ENCODE peak calls at places on chromosomes 7 and 10, in six cellular contexts. H is GM23338, V is PC-3, N is neural progenitor cell, O is GM23248, T is SK-N-SH. W is an unnamed sample. For H3F3A, the result is how much of the 10 kb centered on the place peaks cover.

GRCh38 chr10:97731346-97732051 is 5.4 kb upstream of the ZFYVE27 start:
- DNase-seq in H (peak), V (peak), N (peak), O (peak), T (peak), W (peak)

GRCh38 chr10:10658157-10658556 is 359.5 kb upstream of the CELF2 start:
- DNase-seq in H (no peak), V (no peak), N (no peak), O (peak), T (no peak), W (no peak)

GRCh38 chr7:28790467-28790866 is 167.7 kb downstream of the TRIL start:
- DNase-seq in H (no peak), V (no peak), N (no peak), O (peak), T (no peak), W (no peak)

GRCh38 chr10:68332259-68333057 is at the start of gene PBLD:
- DNase-seq in H (peak), V (peak), N (peak), O (peak), T (peak), W (peak)

GRCh38 chr7:38310601-38311057 is 37.2 kb upstream of the TARP start:
- DNase-seq in H (no peak), V (no peak), N (no peak), O (no peak), T (peak), W (no peak)

GRCh38 chr7:30556854-30557644 is 37.6 kb upstream of the GARS1 start:
- DNase-seq in H (peak), V (peak), N (peak), O (no peak), T (no peak), W (no peak)

GRCh38 chr10:119655566-119656001 is 4.4 kb downstream of the BAG3 start:
- DNase-seq in H (no peak), V (peak), N (no peak), O (peak), T (peak), W (no peak)

GRCh38 chr10:129958686-129959543 is 5.2 kb downstream of the EBF3 start:
- DNase-seq in H (peak), V (no peak), N (peak), O (no peak), T (no peak), W (no peak)

GRCh38 chr7:102472126-102473041 is 6.3 kb downstream of the POLR2J start:
- DNase-seq in H (no peak), V (no peak), N (no peak), O (no peak), T (no peak), W (peak)

GRCh38 chr10:7359954-7360353 is 50.9 kb downstream of the SFMBT2 start:
- DNase-seq in H (no peak), V (no peak), N (no peak), O (no peak), T (no peak), W (no peak)

GRCh38 chr7:34523233-34523918 is 134.6 kb upstream of the NPSR1 start:
- DNase-seq in H (no peak), V (peak), N (no peak), O (peak), T (no peak), W (no peak)

GRCh38 chr10:102408728-102409603 is 9.6 kb downstream of the PSD start:
- DNase-seq in H (peak), V (no peak), N (peak), O (peak), T (peak), W (no peak)

GRCh38 chr10:31942892-31943291 is 14.3 kb upstream of the ARHGAP12 start:
- DNase-seq in H (no peak), V (peak), N (no peak), O (no peak), T (no peak), W (no peak)

GRCh38 chr10:31940839-31941653 is 12.4 kb upstream of the ARHGAP12 start:
- DNase-seq in H (no peak), V (peak), N (no peak), O (peak), T (peak), W (no peak)

GRCh38 chr10:31937371-31937770 is 8.7 kb upstream of the ARHGAP12 start:
- DNase-seq in H (no peak), V (no peak), N (no peak), O (peak), T (no peak), W (no peak)

GRCh38 chr10:31942435-31942834 is 13.8 kb upstream of the ARHGAP12 start:
- DNase-seq in H (no peak), V (no peak), N (no peak), O (no peak), T (no peak), W (no peak)

DNA sequence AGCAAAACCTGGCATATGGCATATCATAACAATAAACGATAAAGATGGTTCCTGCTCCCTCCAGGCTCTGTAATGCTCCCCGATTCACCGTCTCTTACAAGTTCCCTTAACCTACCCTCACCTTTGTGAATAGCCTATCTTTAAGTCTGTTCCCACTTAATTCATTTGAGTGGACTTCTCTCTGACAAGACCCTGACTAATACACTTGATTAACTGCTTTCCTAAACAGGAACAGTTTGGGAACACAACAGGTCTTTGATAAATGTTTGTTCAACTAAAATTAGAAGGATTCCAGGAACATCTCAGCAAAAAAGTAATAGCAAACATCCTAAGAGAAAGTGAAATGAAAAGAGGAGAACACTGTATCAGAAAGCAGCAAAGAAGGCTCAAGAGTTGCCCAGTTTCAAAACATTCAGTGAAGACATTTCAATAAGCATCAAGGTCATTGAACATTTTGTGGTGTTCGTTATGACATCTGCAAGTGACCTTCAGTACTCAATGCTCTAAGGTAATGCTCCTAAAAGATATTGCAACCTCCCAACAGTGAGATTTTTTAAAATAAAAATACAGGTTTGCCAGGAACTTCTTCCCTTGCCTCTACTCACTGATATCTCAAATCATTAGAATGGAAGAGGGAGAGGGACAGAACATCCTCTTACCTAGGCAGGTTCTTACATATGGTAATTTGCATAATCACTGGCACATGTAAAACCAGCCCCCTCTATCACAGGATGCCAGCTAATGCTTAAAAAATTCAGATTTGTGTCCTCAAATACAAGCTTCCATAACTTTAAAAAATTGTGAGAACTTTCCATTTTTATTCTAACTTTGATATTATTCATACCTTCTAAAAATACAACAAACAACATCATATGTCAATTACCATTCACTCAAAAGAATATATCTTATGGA is 11.4 kb upstream of the ARHGAP12 start:
- DNase-seq in H (no peak), V (peak), N (no peak), O (peak), T (peak), W (no peak)
- TF ChIP-seq EZH2phosphoT487 in H (no peak), V (no peak), N (no peak), O (no peak), T (no peak), W (no peak)

DNA sequence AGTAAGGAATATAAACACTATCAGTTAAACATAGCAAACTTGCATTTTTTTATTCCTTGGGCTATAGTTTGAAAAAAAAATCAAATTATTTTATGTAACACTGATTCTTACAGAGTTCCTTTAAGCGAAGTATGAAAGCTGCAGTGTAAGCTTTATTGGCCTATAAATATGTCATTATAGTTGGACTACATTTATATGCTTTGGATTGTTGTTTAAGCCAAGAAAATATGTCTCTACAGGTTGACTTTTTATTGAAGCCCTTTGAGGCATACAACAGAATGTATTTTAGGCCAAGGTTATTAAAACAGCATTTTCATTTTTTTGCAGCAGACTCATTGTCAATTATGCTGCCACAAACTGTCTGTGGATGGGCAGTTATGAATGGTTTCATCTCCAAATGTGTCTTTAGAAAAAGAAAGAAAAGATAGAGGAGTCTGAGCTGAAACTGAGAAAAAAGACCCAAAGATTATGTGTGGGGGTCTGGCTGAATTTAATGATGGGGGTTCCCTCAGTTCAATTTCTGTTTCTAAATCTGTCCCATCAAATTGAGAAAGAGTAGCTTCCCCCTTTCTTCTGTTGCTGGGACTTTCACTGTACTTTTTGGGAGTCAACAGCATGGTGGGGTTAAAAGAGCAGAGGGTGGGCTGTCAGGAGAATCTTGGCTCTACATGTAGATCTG is 43.1 kb downstream of the ARID5B start:
- DNase-seq in H (no peak), V (peak), N (no peak), O (no peak), T (no peak), W (no peak)
- H3F3A ChIP-seq in H (under half), V (under half), N (under half), O (under half), T (under half), W (under half)

GRCh38 chr7:107154826-107155225 is 14.0 kb upstream of the HBP1 start:
- DNase-seq in H (no peak), V (no peak), N (no peak), O (no peak), T (no peak), W (no peak)

GRCh38 chr7:107150375-107151073 is 18.3 kb upstream of the HBP1 start:
- DNase-seq in H (peak), V (peak), N (peak), O (peak), T (peak), W (peak)

GRCh38 chr7:107149863-107150262 is 18.9 kb upstream of the HBP1 start:
- DNase-seq in H (no peak), V (no peak), N (no peak), O (no peak), T (no peak), W (no peak)

GRCh38 chr7:107151538-107151937 is 17.3 kb upstream of the HBP1 start:
- DNase-seq in H (no peak), V (no peak), N (no peak), O (no peak), T (no peak), W (peak)

GRCh38 chr7:107152011-107152410 is 16.8 kb upstream of the HBP1 start:
- DNase-seq in H (no peak), V (peak), N (no peak), O (peak), T (no peak), W (no peak)
- TF ChIP-seq EZH2phosphoT487 in H (no peak), V (no peak), N (no peak), O (no peak), T (no peak), W (no peak)

GRCh38 chr10:88116491-88116890 is 253.1 kb downstream of the PTEN start:
- DNase-seq in H (no peak), V (no peak), N (no peak), O (peak), T (no peak), W (no peak)
- H3F3A ChIP-seq in H (under half), V (under half), N (under half), O (under half), T (under half), W (under half)

GRCh38 chr7:120841608-120842007 is 16.3 kb downstream of the TSPAN12 start:
- DNase-seq in H (no peak), V (no peak), N (no peak), O (no peak), T (no peak), W (no peak)
- TF ChIP-seq EZH2phosphoT487 in H (no peak), V (no peak), N (no peak), O (no peak), T (no peak), W (no peak)

GRCh38 chr7:149494738-149495368 is 2.8 kb downstream of the ZNF746 start:
- DNase-seq in H (no peak), V (no peak), N (no peak), O (peak), T (no peak), W (no peak)

GRCh38 chr7:149493366-149493765 is 4.2 kb downstream of the ZNF746 start:
- DNase-seq in H (no peak), V (no peak), N (no peak), O (no peak), T (no peak), W (no peak)

GRCh38 chr7:149489391-149490024 is 8.1 kb downstream of the ZNF746 start:
- DNase-seq in H (peak), V (peak), N (peak), O (no peak), T (peak), W (no peak)

GRCh38 chr7:149495785-149496641 is 1.6 kb downstream of the ZNF746 start:
- DNase-seq in H (no peak), V (peak), N (no peak), O (peak), T (peak), W (no peak)

GRCh38 chr7:149490083-149490482 is 7.5 kb downstream of the ZNF746 start:
- DNase-seq in H (no peak), V (no peak), N (no peak), O (no peak), T (no peak), W (no peak)
- H3F3A ChIP-seq in H (under half), V (under half), N (under half), O (under half), T (under half), W (under half)

DNA sequence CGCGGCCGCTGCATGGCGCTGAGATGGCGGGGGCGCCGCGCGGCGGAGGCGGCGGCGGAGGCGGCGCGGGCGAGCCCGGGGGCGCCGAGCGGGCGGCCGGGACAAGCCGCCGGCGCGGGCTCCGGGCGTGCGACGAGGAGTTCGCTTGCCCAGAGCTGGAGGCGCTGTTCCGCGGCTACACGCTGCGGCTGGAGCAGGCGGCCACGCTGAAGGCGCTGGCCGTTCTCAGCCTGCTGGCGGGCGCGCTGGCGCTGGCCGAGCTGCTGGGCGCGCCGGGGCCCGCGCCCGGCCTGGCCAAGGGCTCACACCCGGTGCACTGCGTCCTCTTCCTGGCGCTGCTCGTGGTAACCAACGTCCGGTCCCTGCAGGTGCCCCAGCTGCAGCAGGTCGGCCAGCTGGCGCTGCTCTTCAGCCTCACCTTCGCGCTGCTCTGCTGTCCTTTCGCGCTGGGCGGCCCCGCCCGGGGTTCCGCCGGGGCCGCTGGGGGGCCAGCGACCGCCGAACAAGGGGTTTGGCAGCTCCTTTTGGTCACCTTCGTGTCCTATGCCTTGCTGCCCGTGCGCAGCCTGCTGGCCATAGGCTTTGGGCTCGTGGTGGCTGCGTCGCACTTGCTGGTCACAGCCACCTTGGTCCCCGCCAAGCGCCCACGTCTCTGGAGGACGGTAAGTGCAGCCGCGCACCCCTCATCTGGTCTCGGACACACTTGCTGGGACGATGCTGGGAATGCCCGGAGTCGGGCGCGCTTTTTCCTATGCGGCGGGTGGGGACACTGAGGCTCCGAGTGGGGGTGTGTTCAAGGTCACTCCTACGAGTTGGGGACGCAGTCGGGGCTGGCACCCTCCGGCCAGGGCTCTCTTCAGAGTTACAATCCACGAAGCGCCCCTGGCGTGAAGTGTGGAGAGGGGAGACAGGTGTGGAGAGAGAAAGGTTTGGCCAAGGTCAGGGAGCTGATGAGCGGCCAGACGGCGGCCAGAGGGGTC is 643 bp downstream of the ADCY1 start:
- DNase-seq in H (peak), V (peak), N (peak), O (peak), T (peak), W (peak)
- TF ChIP-seq EZH2phosphoT487 in H (no peak), V (no peak), N (peak), O (no peak), T (no peak), W (no peak)

GRCh38 chr7:77908664-77909063 is 110.1 kb downstream of the PHTF2 start:
- DNase-seq in H (no peak), V (no peak), N (no peak), O (no peak), T (no peak), W (no peak)
- H3F3A ChIP-seq in H (under half), V (under half), N (under half), O (under half), T (under half), W (under half)